ENCODE peak calls at places on chromosomes 11 and 22, in ten cellular contexts. One of them, this sample, is unnamed.

GRCh38 chr11:66545701-66546367 is at the start of gene ZDHHC24:
- DNase-seq in thoracic aorta: peak; percentile 92
- DNase-seq in HS-5: peak; percentile 86
- DNase-seq in BJ: peak; percentile 85
- DNase-seq in stimulated activated CD4-positive, alpha-beta T cell treated with anti-CD3 and anti-CD28 coated beads, Interleukin-1b, Interleukin-23, amount 100 ng/mL, for 1 hour: peak; percentile 72
- DNase-seq in RCC 7860: peak; percentile 92
- DNase-seq in activated CD4-positive, alpha-beta T cell treated with anti-CD3 and anti-CD28 coated beads, Interleukin-2, amount 10 ng/mL, durations not matched to agents 7 days and 5 days: peak; percentile 85
- DNase-seq in SJSA1: peak; percentile 100
- DNase-seq in NCI-H1930: peak; percentile 92
- DNase-seq in DMS 273 treated with DMSO at 0.1 percent for 48 hours: peak; percentile 85
- DNase-seq in this sample: peak; percentile 94

GRCh38 chr22:36725366-36726006 is 21.9 kb upstream of the CACNG2 start:
- DNase-seq in thoracic aorta: no peak
- DNase-seq in HS-5: no peak
- DNase-seq in BJ: no peak
- DNase-seq in stimulated activated CD4-positive, alpha-beta T cell treated with anti-CD3 and anti-CD28 coated beads, Interleukin-1b, Interleukin-23, amount 100 ng/mL, for 1 hour: no peak
- DNase-seq in RCC 7860: no peak
- DNase-seq in activated CD4-positive, alpha-beta T cell treated with anti-CD3 and anti-CD28 coated beads, Interleukin-2, amount 10 ng/mL, durations not matched to agents 7 days and 5 days: no peak
- DNase-seq in SJSA1: no peak
- DNase-seq in NCI-H1930: no peak
- DNase-seq in DMS 273 treated with DMSO at 0.1 percent for 48 hours: no peak
- DNase-seq in this sample: no peak

GRCh38 chr11:66409226-66409625 is 11.6 kb upstream of the NPAS4 start:
- DNase-seq in thoracic aorta: no peak
- DNase-seq in HS-5: no peak
- DNase-seq in BJ: no peak
- DNase-seq in stimulated activated CD4-positive, alpha-beta T cell treated with anti-CD3 and anti-CD28 coated beads, Interleukin-1b, Interleukin-23, amount 100 ng/mL, for 1 hour: no peak
- DNase-seq in RCC 7860: no peak
- DNase-seq in activated CD4-positive, alpha-beta T cell treated with anti-CD3 and anti-CD28 coated beads, Interleukin-2, amount 10 ng/mL, durations not matched to agents 7 days and 5 days: no peak
- DNase-seq in SJSA1: peak; percentile 62
- DNase-seq in NCI-H1930: no peak
- DNase-seq in DMS 273 treated with DMSO at 0.1 percent for 48 hours: no peak
- DNase-seq in this sample: no peak

GRCh38 chr11:36818410-36818809 is 220.4 kb upstream of the RAG2 start:
- DNase-seq in thoracic aorta: no peak
- DNase-seq in HS-5: no peak
- DNase-seq in BJ: no peak
- DNase-seq in stimulated activated CD4-positive, alpha-beta T cell treated with anti-CD3 and anti-CD28 coated beads, Interleukin-1b, Interleukin-23, amount 100 ng/mL, for 1 hour: no peak
- DNase-seq in RCC 7860: no peak
- DNase-seq in activated CD4-positive, alpha-beta T cell treated with anti-CD3 and anti-CD28 coated beads, Interleukin-2, amount 10 ng/mL, durations not matched to agents 7 days and 5 days: no peak
- DNase-seq in SJSA1: no peak
- DNase-seq in NCI-H1930: peak; percentile 6
- DNase-seq in DMS 273 treated with DMSO at 0.1 percent for 48 hours: no peak
- DNase-seq in this sample: no peak

GRCh38 chr22:20510811-20511577 is 3.6 kb downstream of the MED15 start:
- DNase-seq in thoracic aorta: no peak
- DNase-seq in HS-5: no peak
- DNase-seq in BJ: no peak
- DNase-seq in stimulated activated CD4-positive, alpha-beta T cell treated with anti-CD3 and anti-CD28 coated beads, Interleukin-1b, Interleukin-23, amount 100 ng/mL, for 1 hour: no peak
- DNase-seq in RCC 7860: no peak
- DNase-seq in activated CD4-positive, alpha-beta T cell treated with anti-CD3 and anti-CD28 coated beads, Interleukin-2, amount 10 ng/mL, durations not matched to agents 7 days and 5 days: no peak
- DNase-seq in SJSA1: no peak
- DNase-seq in NCI-H1930: no peak
- DNase-seq in DMS 273 treated with DMSO at 0.1 percent for 48 hours: no peak
- DNase-seq in this sample: no peak

GRCh38 chr22:20026996-20027601 is 6.2 kb downstream of the TANGO2 start:
- DNase-seq in thoracic aorta: no peak
- DNase-seq in HS-5: no peak
- DNase-seq in BJ: no peak
- DNase-seq in stimulated activated CD4-positive, alpha-beta T cell treated with anti-CD3 and anti-CD28 coated beads, Interleukin-1b, Interleukin-23, amount 100 ng/mL, for 1 hour: no peak
- DNase-seq in RCC 7860: no peak
- DNase-seq in activated CD4-positive, alpha-beta T cell treated with anti-CD3 and anti-CD28 coated beads, Interleukin-2, amount 10 ng/mL, durations not matched to agents 7 days and 5 days: no peak
- DNase-seq in SJSA1: no peak
- DNase-seq in NCI-H1930: no peak
- DNase-seq in DMS 273 treated with DMSO at 0.1 percent for 48 hours: no peak
- DNase-seq in this sample: no peak

GRCh38 chr11:106399075-106399500 is 321.6 kb downstream of the AASDHPPT start:
- DNase-seq in thoracic aorta: no peak
- DNase-seq in HS-5: peak; percentile 96
- DNase-seq in BJ: peak; percentile 99
- DNase-seq in stimulated activated CD4-positive, alpha-beta T cell treated with anti-CD3 and anti-CD28 coated beads, Interleukin-1b, Interleukin-23, amount 100 ng/mL, for 1 hour: no peak
- DNase-seq in RCC 7860: peak; percentile 97
- DNase-seq in activated CD4-positive, alpha-beta T cell treated with anti-CD3 and anti-CD28 coated beads, Interleukin-2, amount 10 ng/mL, durations not matched to agents 7 days and 5 days: no peak
- DNase-seq in SJSA1: peak; percentile 75
- DNase-seq in NCI-H1930: no peak
- DNase-seq in DMS 273 treated with DMSO at 0.1 percent for 48 hours: no peak
- DNase-seq in this sample: peak; percentile 88

GRCh38 chr22:33923660-33924246 is 3.5 kb upstream of the LARGE1 start:
- DNase-seq in thoracic aorta: peak; percentile 16
- DNase-seq in HS-5: no peak
- DNase-seq in BJ: no peak
- DNase-seq in stimulated activated CD4-positive, alpha-beta T cell treated with anti-CD3 and anti-CD28 coated beads, Interleukin-1b, Interleukin-23, amount 100 ng/mL, for 1 hour: no peak
- DNase-seq in RCC 7860: peak; percentile 47
- DNase-seq in activated CD4-positive, alpha-beta T cell treated with anti-CD3 and anti-CD28 coated beads, Interleukin-2, amount 10 ng/mL, durations not matched to agents 7 days and 5 days: peak; percentile 27
- DNase-seq in SJSA1: peak; percentile 68
- DNase-seq in NCI-H1930: peak; percentile 62
- DNase-seq in DMS 273 treated with DMSO at 0.1 percent for 48 hours: no peak
- DNase-seq in this sample: no peak

GRCh38 chr11:116513894-116514293 is 258.9 kb downstream of the BUD13 start:
- DNase-seq in thoracic aorta: no peak
- DNase-seq in HS-5: no peak
- DNase-seq in BJ: no peak
- DNase-seq in stimulated activated CD4-positive, alpha-beta T cell treated with anti-CD3 and anti-CD28 coated beads, Interleukin-1b, Interleukin-23, amount 100 ng/mL, for 1 hour: no peak
- DNase-seq in RCC 7860: peak; percentile 11
- DNase-seq in activated CD4-positive, alpha-beta T cell treated with anti-CD3 and anti-CD28 coated beads, Interleukin-2, amount 10 ng/mL, durations not matched to agents 7 days and 5 days: peak; percentile 16
- DNase-seq in SJSA1: no peak
- DNase-seq in NCI-H1930: no peak
- DNase-seq in DMS 273 treated with DMSO at 0.1 percent for 48 hours: peak; percentile 21
- DNase-seq in this sample: no peak

GRCh38 chr11:60840711-60841430 is 1.0 kb upstream of the CCDC86 start:
- DNase-seq in thoracic aorta: no peak
- DNase-seq in HS-5: peak; percentile 61
- DNase-seq in BJ: peak; percentile 72
- DNase-seq in stimulated activated CD4-positive, alpha-beta T cell treated with anti-CD3 and anti-CD28 coated beads, Interleukin-1b, Interleukin-23, amount 100 ng/mL, for 1 hour: no peak
- DNase-seq in RCC 7860: peak; percentile 9
- DNase-seq in activated CD4-positive, alpha-beta T cell treated with anti-CD3 and anti-CD28 coated beads, Interleukin-2, amount 10 ng/mL, durations not matched to agents 7 days and 5 days: no peak
- DNase-seq in SJSA1: peak; percentile 81
- DNase-seq in NCI-H1930: no peak
- DNase-seq in DMS 273 treated with DMSO at 0.1 percent for 48 hours: no peak
- DNase-seq in this sample: peak; percentile 54

GRCh38 chr11:68146704-68147474 is 25.7 kb upstream of the CHKA start:
- DNase-seq in thoracic aorta: no peak
- DNase-seq in HS-5: no peak
- DNase-seq in BJ: no peak
- DNase-seq in stimulated activated CD4-positive, alpha-beta T cell treated with anti-CD3 and anti-CD28 coated beads, Interleukin-1b, Interleukin-23, amount 100 ng/mL, for 1 hour: no peak
- DNase-seq in RCC 7860: peak; percentile 74
- DNase-seq in activated CD4-positive, alpha-beta T cell treated with anti-CD3 and anti-CD28 coated beads, Interleukin-2, amount 10 ng/mL, durations not matched to agents 7 days and 5 days: no peak
- DNase-seq in SJSA1: no peak
- DNase-seq in NCI-H1930: no peak
- DNase-seq in DMS 273 treated with DMSO at 0.1 percent for 48 hours: no peak
- DNase-seq in this sample: no peak

GRCh38 chr22:34476762-34477161 is 556.5 kb upstream of the LARGE1 start:
- DNase-seq in thoracic aorta: no peak
- DNase-seq in HS-5: no peak
- DNase-seq in BJ: no peak
- DNase-seq in stimulated activated CD4-positive, alpha-beta T cell treated with anti-CD3 and anti-CD28 coated beads, Interleukin-1b, Interleukin-23, amount 100 ng/mL, for 1 hour: no peak
- DNase-seq in RCC 7860: no peak
- DNase-seq in activated CD4-positive, alpha-beta T cell treated with anti-CD3 and anti-CD28 coated beads, Interleukin-2, amount 10 ng/mL, durations not matched to agents 7 days and 5 days: no peak
- DNase-seq in SJSA1: no peak
- DNase-seq in NCI-H1930: no peak
- DNase-seq in DMS 273 treated with DMSO at 0.1 percent for 48 hours: no peak
- DNase-seq in this sample: no peak

GRCh38 chr11:61718613-61719302 is 33.7 kb upstream of the MYRF start:
- DNase-seq in thoracic aorta: no peak
- DNase-seq in HS-5: no peak
- DNase-seq in BJ: peak; percentile 15
- DNase-seq in stimulated activated CD4-positive, alpha-beta T cell treated with anti-CD3 and anti-CD28 coated beads, Interleukin-1b, Interleukin-23, amount 100 ng/mL, for 1 hour: no peak
- DNase-seq in RCC 7860: no peak
- DNase-seq in activated CD4-positive, alpha-beta T cell treated with anti-CD3 and anti-CD28 coated beads, Interleukin-2, amount 10 ng/mL, durations not matched to agents 7 days and 5 days: no peak
- DNase-seq in SJSA1: peak; percentile 91
- DNase-seq in NCI-H1930: peak; percentile 33
- DNase-seq in DMS 273 treated with DMSO at 0.1 percent for 48 hours: no peak
- DNase-seq in this sample: no peak

GRCh38 chr11:65541093-65542010 is 16.5 kb downstream of the SCYL1 start:
- DNase-seq in thoracic aorta: no peak
- DNase-seq in HS-5: no peak
- DNase-seq in BJ: no peak
- DNase-seq in stimulated activated CD4-positive, alpha-beta T cell treated with anti-CD3 and anti-CD28 coated beads, Interleukin-1b, Interleukin-23, amount 100 ng/mL, for 1 hour: no peak
- DNase-seq in RCC 7860: no peak
- DNase-seq in activated CD4-positive, alpha-beta T cell treated with anti-CD3 and anti-CD28 coated beads, Interleukin-2, amount 10 ng/mL, durations not matched to agents 7 days and 5 days: no peak
- DNase-seq in SJSA1: no peak
- DNase-seq in NCI-H1930: no peak
- DNase-seq in DMS 273 treated with DMSO at 0.1 percent for 48 hours: no peak
- DNase-seq in this sample: no peak

GRCh38 chr11:130165601-130166456 is 6.2 kb downstream of the ST14 start:
- DNase-seq in thoracic aorta: no peak
- DNase-seq in HS-5: no peak
- DNase-seq in BJ: no peak
- DNase-seq in stimulated activated CD4-positive, alpha-beta T cell treated with anti-CD3 and anti-CD28 coated beads, Interleukin-1b, Interleukin-23, amount 100 ng/mL, for 1 hour: no peak
- DNase-seq in RCC 7860: no peak
- DNase-seq in activated CD4-positive, alpha-beta T cell treated with anti-CD3 and anti-CD28 coated beads, Interleukin-2, amount 10 ng/mL, durations not matched to agents 7 days and 5 days: no peak
- DNase-seq in SJSA1: no peak
- DNase-seq in NCI-H1930: no peak
- DNase-seq in DMS 273 treated with DMSO at 0.1 percent for 48 hours: no peak
- DNase-seq in this sample: no peak

GRCh38 chr11:45811109-45811435 is 6.1 kb downstream of the SLC35C1 start:
- DNase-seq in thoracic aorta: no peak
- DNase-seq in HS-5: no peak
- DNase-seq in BJ: no peak
- DNase-seq in stimulated activated CD4-positive, alpha-beta T cell treated with anti-CD3 and anti-CD28 coated beads, Interleukin-1b, Interleukin-23, amount 100 ng/mL, for 1 hour: no peak
- DNase-seq in RCC 7860: no peak
- DNase-seq in activated CD4-positive, alpha-beta T cell treated with anti-CD3 and anti-CD28 coated beads, Interleukin-2, amount 10 ng/mL, durations not matched to agents 7 days and 5 days: no peak
- DNase-seq in SJSA1: no peak
- DNase-seq in NCI-H1930: no peak
- DNase-seq in DMS 273 treated with DMSO at 0.1 percent for 48 hours: no peak
- DNase-seq in this sample: no peak

GRCh38 chr22:26199665-26200064 is 30.4 kb downstream of the SEZ6L start:
- DNase-seq in thoracic aorta: no peak
- DNase-seq in HS-5: no peak
- DNase-seq in BJ: no peak
- DNase-seq in stimulated activated CD4-positive, alpha-beta T cell treated with anti-CD3 and anti-CD28 coated beads, Interleukin-1b, Interleukin-23, amount 100 ng/mL, for 1 hour: no peak
- DNase-seq in RCC 7860: no peak
- DNase-seq in activated CD4-positive, alpha-beta T cell treated with anti-CD3 and anti-CD28 coated beads, Interleukin-2, amount 10 ng/mL, durations not matched to agents 7 days and 5 days: no peak
- DNase-seq in SJSA1: no peak
- DNase-seq in NCI-H1930: no peak
- DNase-seq in DMS 273 treated with DMSO at 0.1 percent for 48 hours: no peak
- DNase-seq in this sample: no peak

GRCh38 chr11:78181155-78181554 is 7.3 kb downstream of the KCTD21 start:
- DNase-seq in thoracic aorta: no peak
- DNase-seq in HS-5: peak; percentile 72
- DNase-seq in BJ: no peak
- DNase-seq in stimulated activated CD4-positive, alpha-beta T cell treated with anti-CD3 and anti-CD28 coated beads, Interleukin-1b, Interleukin-23, amount 100 ng/mL, for 1 hour: no peak
- DNase-seq in RCC 7860: no peak
- DNase-seq in activated CD4-positive, alpha-beta T cell treated with anti-CD3 and anti-CD28 coated beads, Interleukin-2, amount 10 ng/mL, durations not matched to agents 7 days and 5 days: no peak
- DNase-seq in SJSA1: no peak
- DNase-seq in NCI-H1930: no peak
- DNase-seq in DMS 273 treated with DMSO at 0.1 percent for 48 hours: no peak
- DNase-seq in this sample: no peak

GRCh38 chr11:19244084-19244483 is 3.3 kb upstream of the E2F8 start:
- DNase-seq in thoracic aorta: no peak
- DNase-seq in HS-5: no peak
- DNase-seq in BJ: no peak
- DNase-seq in stimulated activated CD4-positive, alpha-beta T cell treated with anti-CD3 and anti-CD28 coated beads, Interleukin-1b, Interleukin-23, amount 100 ng/mL, for 1 hour: no peak
- DNase-seq in RCC 7860: no peak
- DNase-seq in activated CD4-positive, alpha-beta T cell treated with anti-CD3 and anti-CD28 coated beads, Interleukin-2, amount 10 ng/mL, durations not matched to agents 7 days and 5 days: no peak
- DNase-seq in SJSA1: no peak
- DNase-seq in NCI-H1930: no peak
- DNase-seq in DMS 273 treated with DMSO at 0.1 percent for 48 hours: no peak
- DNase-seq in this sample: no peak